ENCODE peak calls at places on chromosome 20, in five cellular contexts. H is mesenchymal stem cell, U is neuronal stem cell, M is trophoblast cell, S is H9. K is an unnamed sample.

GRCh38 chr20:57620274-57620990 is at the start of gene ZBP1:
- DNase-seq in H (no peak), U (no peak), M (no peak), S (no peak), K (no peak)

GRCh38 chr20:3788685-3789155 is 2.2 kb upstream of the CENPB start:
- DNase-seq in H (peak), U (no peak), M (no peak), S (no peak), K (no peak)

GRCh38 chr20:3808141-3808479 is 12.0 kb downstream of the CDC25B start:
- DNase-seq in H (peak), U (no peak), M (peak), S (no peak), K (no peak)

GRCh38 chr20:40416274-40416673 is 272.8 kb downstream of the MAFB start:
- DNase-seq in H (no peak), U (no peak), M (peak), S (no peak), K (no peak)

GRCh38 chr20:20037960-20038359 is 14.3 kb downstream of the CRNKL1 start:
- DNase-seq in H (peak), U (no peak), M (peak), S (no peak), K (peak)

GRCh38 chr20:34525709-34526416 is 9.6 kb downstream of the DYNLRB1 start:
- DNase-seq in H (peak), U (no peak), M (peak), S (no peak), K (peak)

GRCh38 chr20:47727909-47728361 is 57.3 kb downstream of the SULF2 start:
- DNase-seq in H (no peak), U (no peak), M (no peak), S (no peak), K (no peak)

GRCh38 chr20:45911486-45912343 is at the start of gene PLTP:
- DNase-seq in H (peak), U (peak), M (no peak), S (peak), K (peak)

GRCh38 chr20:41329435-41330342 is 10.9 kb upstream of the LPIN3 start:
- DNase-seq in H (peak), U (no peak), M (peak), S (no peak), K (peak)

GRCh38 chr20:51661609-51662178 is 106.5 kb downstream of the ATP9A start:
- DNase-seq in H (peak), U (no peak), M (peak), S (no peak), K (peak)

GRCh38 chr20:45467861-45468260 is 1.7 kb upstream of the WFDC2 start:
- DNase-seq in H (no peak), U (no peak), M (no peak), S (no peak), K (no peak)

GRCh38 chr20:42559665-42560064 is 630.0 kb downstream of the PTPRT start:
- DNase-seq in H (no peak), U (no peak), M (no peak), S (no peak), K (no peak)
- H3K4ac ChIP-seq in H (no peak), U (no peak), M (no peak), S (no peak), K (no peak)

GRCh38 chr20:31738729-31739549 is at the start of gene TPX2:
- DNase-seq in H (peak), U (peak), M (peak), S (peak), K (peak)
- H2BK120ac ChIP-seq in H (peak), U (no peak), M (peak), S (no peak), K (no peak)

DNA sequence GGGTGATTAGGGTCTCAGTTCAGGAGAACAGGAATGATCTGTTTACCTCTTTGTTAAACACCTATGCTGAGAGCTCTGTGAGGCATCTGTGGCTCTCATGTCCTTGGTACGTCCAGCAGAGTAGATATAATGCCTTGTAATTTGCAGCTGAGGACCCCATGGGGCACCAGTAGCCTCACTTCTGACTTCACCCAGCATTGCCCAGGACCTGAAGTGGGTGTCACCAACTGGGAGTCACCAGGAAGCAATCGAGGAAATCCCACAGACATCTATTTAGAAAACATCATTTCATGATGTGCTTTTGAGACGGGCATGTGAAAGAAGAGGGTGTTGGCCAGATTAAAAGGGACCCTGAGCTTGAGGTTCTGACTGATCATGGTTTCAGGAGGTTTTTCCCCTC is 8.8 kb downstream of the EDN3 start:
- DNase-seq in H (no peak), U (no peak), M (no peak), S (no peak), K (no peak)
- H3K4me2 ChIP-seq in H (no peak), U (no peak), M (no peak), S (no peak), K (no peak)

GRCh38 chr20:36469973-36470372 is 71.3 kb upstream of the MYL9 start:
- DNase-seq in H (no peak), U (no peak), M (no peak), S (no peak), K (no peak)

GRCh38 chr20:36472656-36473071 is 68.7 kb upstream of the MYL9 start:
- DNase-seq in H (peak), U (no peak), M (peak), S (peak), K (peak)

GRCh38 chr20:36470482-36471062 is 70.7 kb upstream of the MYL9 start:
- DNase-seq in H (no peak), U (no peak), M (no peak), S (no peak), K (no peak)

GRCh38 chr20:36473164-36473563 is 68.2 kb upstream of the MYL9 start:
- DNase-seq in H (no peak), U (no peak), M (peak), S (no peak), K (peak)

DNA sequence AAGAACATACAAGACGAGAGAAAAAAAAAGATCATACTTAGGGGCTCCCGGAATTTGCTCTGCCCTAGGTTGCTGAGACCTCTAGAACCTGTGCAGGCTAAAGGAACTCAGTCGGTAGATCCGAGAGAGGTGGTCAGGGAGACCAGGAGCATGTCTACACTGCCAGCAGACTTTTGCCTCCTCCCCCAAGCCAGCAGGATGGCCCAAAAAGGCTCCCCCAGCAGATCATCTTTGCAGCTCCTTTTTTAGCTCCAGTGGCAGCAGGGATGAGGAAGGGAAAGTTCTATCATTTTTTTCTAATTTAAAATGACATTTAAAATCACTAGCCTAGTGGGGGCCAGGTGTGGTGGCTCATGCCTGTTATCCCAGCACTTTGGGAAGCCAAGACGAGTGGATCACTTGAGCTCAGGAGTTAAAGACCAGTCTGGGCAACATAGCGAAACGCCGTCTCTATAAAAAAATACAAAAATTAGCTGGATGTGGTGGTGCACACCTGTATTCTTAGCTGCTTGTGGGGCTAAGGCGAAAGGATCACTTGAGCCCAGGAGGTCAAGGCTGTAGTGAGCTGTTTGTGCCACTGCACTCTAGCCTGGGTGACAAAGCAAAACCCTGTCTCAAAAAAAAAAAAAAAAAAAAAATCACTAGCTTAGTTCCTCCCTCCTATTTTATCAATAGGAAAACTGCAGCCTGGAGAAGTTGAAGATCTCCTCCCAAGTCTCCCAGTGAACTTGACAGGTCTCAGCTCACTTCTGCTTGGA is 69.3 kb upstream of the MYL9 start:
- DNase-seq in H (no peak), U (no peak), M (no peak), S (no peak), K (no peak)
- H3K4ac ChIP-seq in H (no peak), U (no peak), M (peak), S (no peak), K (peak)

GRCh38 chr20:37526238-37526838 is 1.3 kb downstream of the BLCAP start:
- DNase-seq in H (peak), U (no peak), M (peak), S (peak), K (peak)
- H2BK120ac ChIP-seq in H (no peak), U (no peak), M (peak), S (no peak), K (no peak)

GRCh38 chr20:49174183-49174582 is 14.0 kb downstream of the STAU1 start:
- DNase-seq in H (no peak), U (no peak), M (no peak), S (no peak), K (no peak)
- H3K4me2 ChIP-seq in H (no peak), U (no peak), M (no peak), S (no peak), K (no peak)

GRCh38 chr20:38192323-38192885 is 27.3 kb upstream of the TGM2 start:
- DNase-seq in H (no peak), U (no peak), M (no peak), S (no peak), K (no peak)
- H3K4ac ChIP-seq in H (no peak), U (no peak), M (no peak), S (no peak), K (no peak)

GRCh38 chr20:10649817-10650200 is 24.0 kb downstream of the JAG1 start:
- DNase-seq in H (peak), U (no peak), M (no peak), S (no peak), K (no peak)

GRCh38 chr20:10652660-10653191 is 21.1 kb downstream of the JAG1 start:
- DNase-seq in H (peak), U (no peak), M (no peak), S (no peak), K (no peak)

GRCh38 chr20:10652185-10652584 is 21.6 kb downstream of the JAG1 start:
- DNase-seq in H (no peak), U (no peak), M (no peak), S (no peak), K (no peak)

GRCh38 chr20:10649080-10649816 is 24.6 kb downstream of the JAG1 start:
- DNase-seq in H (no peak), U (no peak), M (no peak), S (no peak), K (peak)

DNA sequence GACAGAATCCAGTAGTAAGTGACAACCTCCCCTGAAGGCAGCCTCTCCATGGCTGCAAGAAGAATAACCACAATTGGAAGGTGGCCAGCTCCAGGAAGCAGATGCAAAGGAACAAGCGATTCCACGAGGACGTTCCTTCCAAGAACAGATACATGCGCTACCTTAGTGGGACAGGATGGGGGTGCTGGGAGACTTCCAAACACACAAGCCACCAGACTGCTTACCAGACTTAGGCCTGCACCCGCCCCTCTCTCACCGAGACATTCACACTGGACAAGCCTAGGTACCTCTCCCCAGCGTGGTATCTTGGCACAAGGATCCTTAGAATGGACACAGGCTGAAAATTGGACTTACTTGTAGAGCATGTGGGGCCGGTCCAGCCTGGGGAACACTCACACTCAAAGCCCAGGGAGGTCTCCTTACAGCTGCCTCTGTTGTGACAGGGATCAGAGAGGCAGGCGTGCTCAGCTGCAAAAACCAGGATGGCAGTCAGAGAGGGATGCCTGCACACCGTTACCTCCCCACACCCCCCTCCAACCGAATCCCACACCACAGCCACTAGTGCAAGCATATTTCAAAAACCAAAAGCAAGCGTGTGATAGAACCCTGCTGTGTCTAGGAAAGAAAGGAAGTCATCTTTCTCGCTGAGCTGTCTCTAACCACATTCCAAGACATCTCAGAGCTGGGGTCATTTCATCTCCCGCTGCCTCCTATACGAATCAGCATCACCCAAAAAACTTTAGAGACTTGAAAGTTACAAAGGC is 22.4 kb downstream of the JAG1 start:
- DNase-seq in H (peak), U (no peak), M (no peak), S (no peak), K (no peak)
- H2BK120ac ChIP-seq in H (no peak), U (no peak), M (no peak), S (no peak), K (no peak)

DNA sequence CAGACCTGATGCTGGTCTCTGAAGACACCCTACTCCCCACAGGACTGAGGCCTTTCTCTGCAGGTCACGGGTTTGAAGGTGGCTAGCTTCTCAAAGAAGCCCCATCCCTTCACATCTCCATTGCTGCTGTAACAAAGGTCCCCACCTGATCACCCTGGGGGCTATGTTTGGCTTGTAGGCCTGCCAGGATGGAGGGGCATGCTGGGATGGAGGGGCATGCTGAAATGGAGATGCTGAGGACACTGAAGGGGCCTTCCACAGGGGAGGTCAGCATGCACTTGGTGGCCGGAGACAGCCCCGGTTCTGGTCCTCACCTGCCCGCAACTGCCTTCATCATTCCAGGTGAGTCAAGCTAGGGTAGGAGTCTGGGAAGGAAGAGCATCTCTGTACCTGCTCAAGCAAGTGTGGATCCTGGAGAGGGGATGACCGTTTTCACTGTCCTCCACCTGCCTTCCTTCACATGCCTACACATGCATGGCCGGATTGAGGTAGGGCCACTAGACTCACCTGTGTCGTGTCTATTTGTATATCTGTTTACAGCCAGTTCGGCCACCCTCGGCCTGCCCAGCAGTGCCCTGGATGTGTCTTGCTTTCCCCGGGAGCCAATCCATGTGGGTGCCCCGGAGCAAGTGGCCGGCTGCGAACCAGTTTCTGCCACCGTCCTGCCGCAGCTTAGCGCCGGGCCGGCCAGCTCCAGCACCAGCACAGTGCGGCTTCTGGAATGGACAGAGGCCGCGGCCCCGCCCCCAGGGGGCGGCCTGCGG is 6.0 kb downstream of the L3MBTL1 start:
- DNase-seq in H (no peak), U (no peak), M (no peak), S (no peak), K (no peak)
- H3K4me2 ChIP-seq in H (peak), U (peak), M (peak), S (peak), K (peak)

K was measured in mesendoderm.